ENCODE peak calls at places on chromosomes 7 and 10, in nine cellular contexts. Y, T, Z, R, I, C, J, Q and H are unnamed samples.

GRCh38 chr10:3972460-3973366 is 187.7 kb upstream of the KLF6 start:
- DNase-seq in Y (no peak), T (no peak), Z (no peak), R (no peak), I (no peak), C (no peak), J (no peak), Q (no peak), H (no peak)

GRCh38 chr7:30888783-30889182 is 22.9 kb upstream of the AQP1 start:
- DNase-seq in Y (peak; percentile 96), T (no peak), Z (no peak), R (no peak), I (no peak), C (peak; percentile 62), J (no peak), Q (no peak), H (peak; percentile 66)

GRCh38 chr7:45588466-45588865 is 14.3 kb downstream of the ADCY1 start:
- DNase-seq in Y (no peak), T (no peak), Z (no peak), R (no peak), I (no peak), C (no peak), J (no peak), Q (no peak), H (no peak)

GRCh38 chr7:151851160-151851751 is 25.7 kb downstream of the PRKAG2 start:
- DNase-seq in Y (no peak), T (no peak), Z (no peak), R (no peak), I (peak; percentile 61), C (no peak), J (no peak), Q (peak; percentile 81), H (no peak)

GRCh38 chr10:80429521-80429966 is 21.2 kb downstream of the PRXL2A start:
- DNase-seq in Y (no peak), T (no peak), Z (no peak), R (no peak), I (no peak), C (peak; percentile 44), J (no peak), Q (no peak), H (no peak)

GRCh38 chr7:66642932-66643331 is 14.3 kb downstream of the KCTD7 start:
- DNase-seq in Y (no peak), T (no peak), Z (no peak), R (no peak), I (no peak), C (no peak), J (no peak), Q (no peak), H (no peak)

GRCh38 chr10:110636572-110636931 is 7.6 kb upstream of the RBM20 start:
- DNase-seq in Y (no peak), T (no peak), Z (no peak), R (no peak), I (no peak), C (no peak), J (no peak), Q (no peak), H (no peak)

GRCh38 chr10:118980870-118981269 is 48.6 kb upstream of the NANOS1 start:
- DNase-seq in Y (no peak), T (no peak), Z (no peak), R (no peak), I (no peak), C (no peak), J (no peak), Q (no peak), H (no peak)

GRCh38 chr10:97916586-97916985 is 66.9 kb downstream of the GOLGA7B start:
- DNase-seq in Y (no peak), T (no peak), Z (no peak), R (no peak), I (peak; percentile 69), C (no peak), J (no peak), Q (no peak), H (no peak)

GRCh38 chr7:101179780-101180755 is at the start of gene NAT16:
- DNase-seq in Y (no peak), T (peak; percentile 69), Z (no peak), R (no peak), I (no peak), C (no peak), J (no peak), Q (no peak), H (no peak)

GRCh38 chr10:93150289-93150688 is 76.6 kb downstream of the CYP26A1 start:
- DNase-seq in Y (peak; percentile 72), T (no peak), Z (no peak), R (no peak), I (peak; percentile 37), C (no peak), J (no peak), Q (peak; percentile 38), H (no peak)